ENCODE peak calls at places on chromosomes 4 and X, in four cellular contexts. Z is H1, T is PC-3, D is IMR-90. L is an unnamed sample.

GRCh38 chrX:154321624-154322023 is 26.0 kb downstream of the TKTL1 start:
- DNase-seq in Z (no peak), T (no peak), D (no peak), L (no peak)

GRCh38 chr4:8655411-8656184 is 63.0 kb downstream of the CPZ start:
- DNase-seq in Z (no peak), T (no peak), D (no peak), L (no peak)

GRCh38 chr4:95355021-95355420 is 193.8 kb downstream of the UNC5C start:
- DNase-seq in Z (no peak), T (no peak), D (no peak), L (no peak)

GRCh38 chr4:11529625-11530201 is 101.0 kb upstream of the HS3ST1 start:
- DNase-seq in Z (no peak), T (peak; percentile 69), D (peak; percentile 89), L (no peak)

GRCh38 chrX:139971394-139971749 is 6.1 kb upstream of the CXorf66 start:
- DNase-seq in Z (no peak), T (no peak), D (no peak), L (no peak)

GRCh38 chr4:154491341-154491679 is 289 bp downstream of the DCHS2 start:
- DNase-seq in Z (no peak), T (peak; percentile 13), D (peak; percentile 5), L (peak; percentile 38)

GRCh38 chr4:25098964-25099843 is 61.0 kb downstream of the SEPSECS start:
- DNase-seq in Z (no peak), T (peak; percentile 51), D (peak; percentile 63), L (peak; percentile 15)

GRCh38 chrX:75786290-75786689 is 1.2 kb upstream of the MAGEE2 start:
- DNase-seq in Z (no peak), T (no peak), D (no peak), L (no peak)

GRCh38 chr4:114281561-114281960 is 302.1 kb upstream of the ARSJ start:
- DNase-seq in Z (no peak), T (no peak), D (peak; percentile 91), L (peak; percentile 80)

GRCh38 chrX:81195712-81196111 is 6.0 kb downstream of the HMGN5 start:
- DNase-seq in Z (no peak), T (peak; percentile 75), D (peak; percentile 52), L (peak; percentile 63)

GRCh38 chr4:77443941-77444340 is 161.7 kb upstream of the CXCL13 start:
- DNase-seq in Z (no peak), T (no peak), D (peak; percentile 17), L (peak; percentile 90)

GRCh38 chrX:10387011-10387410 is 230.2 kb downstream of the CLCN4 start:
- DNase-seq in Z (no peak), T (peak; percentile 75), D (peak; percentile 41), L (no peak)

GRCh38 chrX:6679988-6680387 is 145.1 kb upstream of the VCX3A start:
- DNase-seq in Z (no peak), T (no peak), D (no peak), L (no peak)

GRCh38 chrX:109857898-109858297 is 124.8 kb upstream of the ACSL4 start:
- DNase-seq in Z (no peak), T (no peak), D (peak; percentile 52), L (peak; percentile 39)

GRCh38 chr4:113106076-113106475 is 56.6 kb downstream of the ANK2 start:
- DNase-seq in Z (no peak), T (peak; percentile 57), D (peak; percentile 40), L (peak; percentile 85)

GRCh38 chr4:78534286-78534955 is 17.1 kb upstream of the ANXA3 start:
- DNase-seq in Z (no peak), T (peak; percentile 82), D (peak; percentile 28), L (no peak)
- H3K9ac ChIP-seq in Z (no peak overlapping the region), T (peak overlapping the region; percentile 28), D (no peak overlapping the region), L (no peak overlapping the region)

GRCh38 chrX:74422029-74422352 is 698 bp downstream of the SLC16A2 start:
- DNase-seq in Z (no peak), T (no peak), D (no peak), L (peak; percentile 5)
- H3K9ac ChIP-seq in Z (no peak overlapping the region), T (peak overlapping the region; percentile 77), D (peak overlapping the region; percentile 80), L (peak overlapping the region; percentile 90)

GRCh38 chr4:7638984-7639789 is 204.5 kb upstream of the PSAPL1 start:
- DNase-seq in Z (no peak), T (no peak), D (no peak), L (no peak)
- H3K9ac ChIP-seq in Z (no peak overlapping the region), T (no peak overlapping the region), D (no peak overlapping the region), L (no peak overlapping the region)

GRCh38 chrX:46595084-46595483 is 21.5 kb downstream of the CHST7 start:
- DNase-seq in Z (no peak), T (no peak), D (no peak), L (no peak)
- H3K9ac ChIP-seq in Z (no peak overlapping the region), T (no peak overlapping the region), D (no peak overlapping the region), L (no peak overlapping the region)

L was measured in adipocyte.